ENCODE peak calls at places on chromosomes 3 and 15, in ten cellular contexts. A is astrocyte of the spinal cord; P is stimulated activated CD4-positive, alpha-beta T cell treated with anti-CD3 and anti-CD28 coated beads, Interleukin-2, amount 100 ng/mL, for 48 hours; V is AG04449; Z is activated CD8-positive, alpha-beta T cell treated with anti-CD3 and anti-CD28 coated beads, Interleukin-2, amount 10 ng/mL, durations not matched to agents 7 days and 5 days; X is occipital lobe; E is GM03348; W is NCI-H748 treated with DMSO at 0.1 percent for 48 hours; R is skeletal muscle cell; O is activated T-cell treated with anti-CD3 and anti-CD28 coated beads for 1 hour. G is an unnamed sample.

GRCh38 chr15:67906382-67906781 is 66.5 kb upstream of the RNU6-1 start:
- DNase-seq in A (no peak), V (no peak), O (no peak), X (no peak), P (no peak), Z (no peak), R (no peak), E (no peak), W (no peak), G (no peak)

GRCh38 chr3:187811580-187812250 is 66.4 kb upstream of the BCL6 start:
- DNase-seq in Z (no peak), X (no peak), W (no peak), A (peak; percentile 34), E (peak; percentile 78), R (peak; percentile 38), O (no peak), V (peak; percentile 51), P (no peak), G (peak; percentile 35)

GRCh38 chr3:120471643-120472042 is 20.9 kb upstream of the FSTL1 start:
- DNase-seq in P (no peak), E (peak; percentile 43), W (no peak), Z (no peak), O (no peak), A (peak; percentile 70), X (no peak), V (no peak), R (no peak), G (no peak)

GRCh38 chr3:48478631-48479555 is 25.1 kb downstream of the SHISA5 start:
- DNase-seq in E (no peak), R (no peak), V (no peak), W (no peak), P (no peak), X (no peak), Z (peak; percentile 82), O (no peak), A (no peak), G (peak; percentile 30)

GRCh38 chr15:40083756-40084101 is 24.9 kb downstream of the BMF start:
- DNase-seq in V (no peak), X (no peak), O (no peak), P (no peak), Z (no peak), A (no peak), E (no peak), R (no peak), W (no peak), G (no peak)

GRCh38 chr3:129068291-129068886 is 7.8 kb downstream of the GP9 start:
- DNase-seq in V (no peak), A (no peak), X (no peak), O (no peak), R (no peak), W (no peak), P (no peak), E (no peak), Z (peak; percentile 30), G (no peak)

GRCh38 chr15:68313501-68314390 is 36.2 kb downstream of the FEM1B start:
- DNase-seq in R (no peak), X (no peak), E (no peak), W (no peak), V (no peak), A (no peak), Z (no peak), P (no peak), O (no peak), G (no peak)

GRCh38 chr3:150528359-150528797 is 17.9 kb downstream of the SERP1 start:
- DNase-seq in V (no peak), X (no peak), A (peak; percentile 46), O (no peak), Z (no peak), R (no peak), W (no peak), P (no peak), E (peak; percentile 44), G (no peak)

GRCh38 chr15:69648215-69648614 is 195.6 kb downstream of the RPLP1 start:
- DNase-seq in E (no peak), X (no peak), R (no peak), W (peak; percentile 38), P (no peak), A (no peak), V (no peak), Z (no peak), O (no peak), G (peak; percentile 19)

GRCh38 chr3:123026551-123027291 is 842 bp downstream of the SEMA5B start:
- DNase-seq in V (no peak), E (peak; percentile 51), W (no peak), R (no peak), P (peak; percentile 2), X (no peak), A (no peak), O (no peak), Z (no peak), G (no peak)

GRCh38 chr3:194930439-194931204 is 244.9 kb downstream of the FAM43A start:
- DNase-seq in A (peak; percentile 70), P (no peak), R (no peak), Z (no peak), X (no peak), W (no peak), E (peak; percentile 84), V (peak; percentile 34), O (no peak), G (no peak)

GRCh38 chr3:72652395-72652794 is 195.8 kb downstream of the SHQ1 start:
- DNase-seq in E (no peak), W (no peak), R (no peak), X (no peak), P (no peak), Z (no peak), A (no peak), O (no peak), V (no peak), G (no peak)